ENCODE peak calls at places on chromosome 22, in four cellular contexts. One of them, this sample, is unnamed.

GRCh38 chr22:22207845-22208564 is 36.6 kb upstream of the VPREB1 start:
- DNase-seq in GM12878: peak
- DNase-seq in H1: peak
- DNase-seq in HepG2: peak
- DNase-seq in this sample: peak

GRCh38 chr22:46011627-46012181 is 34.7 kb upstream of the WNT7B start:
- DNase-seq in GM12878: no peak
- DNase-seq in H1: no peak
- DNase-seq in HepG2: no peak
- DNase-seq in this sample: peak

GRCh38 chr22:39230261-39231196 is 14.3 kb downstream of the PDGFB start:
- DNase-seq in GM12878: no peak
- DNase-seq in H1: peak
- DNase-seq in HepG2: peak
- DNase-seq in this sample: no peak

GRCh38 chr22:44522526-44523170 is 24.6 kb upstream of the RTL6 start:
- DNase-seq in GM12878: no peak
- DNase-seq in H1: peak
- DNase-seq in HepG2: no peak
- DNase-seq in this sample: no peak

GRCh38 chr22:36220457-36220921 is 18.8 kb downstream of the APOL2 start:
- DNase-seq in GM12878: no peak
- DNase-seq in H1: no peak
- DNase-seq in HepG2: no peak
- DNase-seq in this sample: no peak

GRCh38 chr22:43481528-43482309 is 69.9 kb downstream of the MPPED1 start:
- DNase-seq in GM12878: no peak
- DNase-seq in H1: no peak
- DNase-seq in HepG2: peak
- DNase-seq in this sample: no peak

GRCh38 chr22:23315341-23315917 is 135.1 kb downstream of the BCR start:
- DNase-seq in GM12878: no peak
- DNase-seq in H1: peak
- DNase-seq in HepG2: peak
- DNase-seq in this sample: peak

GRCh38 chr22:23773247-23774113 is 831 bp downstream of the MMP11 start:
- DNase-seq in GM12878: no peak
- DNase-seq in H1: no peak
- DNase-seq in HepG2: no peak
- DNase-seq in this sample: no peak

GRCh38 chr22:46052801-46053562 is 76.0 kb upstream of the WNT7B start:
- DNase-seq in GM12878: no peak
- DNase-seq in H1: no peak
- DNase-seq in HepG2: no peak
- DNase-seq in this sample: peak

GRCh38 chr22:49739138-49739537 is 88.5 kb downstream of the BRD1 start:
- DNase-seq in GM12878: no peak
- DNase-seq in H1: no peak
- DNase-seq in HepG2: no peak
- DNase-seq in this sample: no peak

GRCh38 chr22:46025225-46025972 is 48.4 kb upstream of the WNT7B start:
- DNase-seq in GM12878: no peak
- DNase-seq in H1: no peak
- DNase-seq in HepG2: no peak
- DNase-seq in this sample: no peak

GRCh38 chr22:24543679-24544243 is 11.2 kb downstream of the GUCD1 start:
- DNase-seq in GM12878: no peak
- DNase-seq in H1: no peak
- DNase-seq in HepG2: no peak
- DNase-seq in this sample: no peak

GRCh38 chr22:36253523-36254490 is 874 bp downstream of the APOL1 start:
- DNase-seq in GM12878: no peak
- DNase-seq in H1: no peak
- DNase-seq in HepG2: no peak
- DNase-seq in this sample: peak

GRCh38 chr22:23750744-23751440 is at the start of gene ZNF70:
- DNase-seq in GM12878: no peak
- DNase-seq in H1: peak
- DNase-seq in HepG2: peak
- DNase-seq in this sample: peak

GRCh38 chr22:45208993-45209838 is 31.5 kb downstream of the KIAA0930 start:
- DNase-seq in GM12878: no peak
- DNase-seq in H1: peak
- DNase-seq in HepG2: no peak
- DNase-seq in this sample: peak

GRCh38 chr22:19605508-19606331 is 81.5 kb upstream of the CLDN5 start:
- DNase-seq in GM12878: no peak
- DNase-seq in H1: no peak
- DNase-seq in HepG2: no peak
- DNase-seq in this sample: no peak

GRCh38 chr22:19606332-19607197 is 82.4 kb upstream of the CLDN5 start:
- DNase-seq in GM12878: no peak
- DNase-seq in H1: no peak
- DNase-seq in HepG2: no peak
- DNase-seq in this sample: no peak

GRCh38 chr22:19608114-19608494 is 83.9 kb upstream of the CLDN5 start:
- DNase-seq in GM12878: no peak
- DNase-seq in H1: no peak
- DNase-seq in HepG2: no peak
- DNase-seq in this sample: no peak

GRCh38 chr22:19604711-19605268 is 80.6 kb upstream of the CLDN5 start:
- DNase-seq in GM12878: no peak
- DNase-seq in H1: no peak
- DNase-seq in HepG2: peak
- DNase-seq in this sample: no peak

DNA sequence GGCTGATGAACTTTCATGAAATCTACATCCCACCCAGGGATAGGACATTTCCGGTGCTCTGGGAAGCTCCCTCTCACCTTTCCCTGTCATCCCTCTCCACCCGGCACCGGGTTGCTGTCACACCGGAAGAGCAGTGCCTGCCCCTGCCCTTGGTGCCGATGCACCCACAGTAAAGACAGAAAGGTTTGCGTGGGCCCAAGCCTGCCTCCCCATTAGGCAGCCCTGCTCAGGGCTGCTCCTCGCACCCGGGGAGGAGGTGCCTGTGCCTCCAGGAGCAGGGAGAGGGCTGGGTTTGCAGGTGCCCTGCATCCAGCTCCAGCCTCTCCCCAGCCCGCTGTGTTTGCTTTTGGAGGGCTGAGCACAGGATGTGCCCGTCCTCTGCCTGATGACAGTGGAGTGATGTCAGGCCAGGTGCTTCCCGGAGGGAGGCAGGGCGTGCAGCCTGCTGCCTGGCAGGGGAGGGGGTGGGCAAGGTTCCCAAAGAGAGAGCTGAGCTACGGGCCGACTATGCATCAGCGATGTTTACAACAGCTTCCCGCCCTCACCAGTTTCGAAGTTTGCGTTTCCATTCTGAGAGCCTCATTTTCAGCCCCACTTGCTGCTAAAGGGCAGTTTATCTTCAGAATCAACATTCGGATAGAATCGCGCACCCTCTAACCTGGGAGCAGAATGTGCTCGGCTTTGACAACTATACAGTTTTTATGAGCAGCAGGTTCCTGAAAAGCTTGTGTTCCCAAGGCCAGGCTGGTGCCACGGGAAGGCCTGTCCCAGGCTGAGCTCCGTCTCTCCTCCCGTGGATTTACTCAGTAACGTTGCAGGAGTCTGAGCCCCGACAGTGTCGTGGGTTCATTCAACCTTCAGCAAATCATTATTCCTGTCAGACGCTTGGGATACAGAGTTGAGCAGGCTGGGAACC is 83.2 kb upstream of the CLDN5 start:
- DNase-seq in GM12878: no peak
- DNase-seq in H1: peak
- DNase-seq in HepG2: no peak
- DNase-seq in this sample: no peak
- TF ChIP-seq TCF12 in GM12878: no peak
- TF ChIP-seq TCF12 in H1: no peak
- TF ChIP-seq TCF12 in HepG2: no peak
- TF ChIP-seq TCF12 in this sample: no peak

GRCh38 chr22:41180926-41181325 is 24.2 kb upstream of the L3MBTL2 start:
- DNase-seq in GM12878: no peak
- DNase-seq in H1: no peak
- DNase-seq in HepG2: no peak
- DNase-seq in this sample: no peak

GRCh38 chr22:41177040-41177625 is 28.0 kb upstream of the L3MBTL2 start:
- DNase-seq in GM12878: no peak
- DNase-seq in H1: no peak
- DNase-seq in HepG2: no peak
- DNase-seq in this sample: no peak

GRCh38 chr22:41177626-41178424 is 27.3 kb upstream of the L3MBTL2 start:
- DNase-seq in GM12878: no peak
- DNase-seq in H1: no peak
- DNase-seq in HepG2: no peak
- DNase-seq in this sample: no peak

GRCh38 chr22:41175546-41175945 is 29.6 kb upstream of the L3MBTL2 start:
- DNase-seq in GM12878: no peak
- DNase-seq in H1: no peak
- DNase-seq in HepG2: no peak
- DNase-seq in this sample: peak

GRCh38 chr22:41178425-41178975 is 26.6 kb upstream of the L3MBTL2 start:
- DNase-seq in GM12878: no peak
- DNase-seq in H1: peak
- DNase-seq in HepG2: no peak
- DNase-seq in this sample: no peak
- TF ChIP-seq POLR2AphosphoS5 in GM12878: no peak
- TF ChIP-seq POLR2AphosphoS5 in H1: peak
- TF ChIP-seq POLR2AphosphoS5 in HepG2: peak
- TF ChIP-seq POLR2AphosphoS5 in this sample: no peak

GRCh38 chr22:48053973-48054372 is 1291.5 kb downstream of the TBC1D22A start:
- DNase-seq in GM12878: no peak
- DNase-seq in H1: no peak
- DNase-seq in HepG2: no peak
- DNase-seq in this sample: no peak

GRCh38 chr22:48052621-48052890 is 1290.1 kb downstream of the TBC1D22A start:
- DNase-seq in GM12878: no peak
- DNase-seq in H1: no peak
- DNase-seq in HepG2: no peak
- DNase-seq in this sample: no peak

GRCh38 chr22:48050836-48051235 is 1288.4 kb downstream of the TBC1D22A start:
- DNase-seq in GM12878: no peak
- DNase-seq in H1: no peak
- DNase-seq in HepG2: no peak
- DNase-seq in this sample: no peak

GRCh38 chr22:48054596-48054995 is 1292.1 kb downstream of the TBC1D22A start:
- DNase-seq in GM12878: no peak
- DNase-seq in H1: no peak
- DNase-seq in HepG2: no peak
- DNase-seq in this sample: no peak

GRCh38 chr22:48051796-48052620 is 1289.6 kb downstream of the TBC1D22A start:
- DNase-seq in GM12878: no peak
- DNase-seq in H1: no peak
- DNase-seq in HepG2: no peak
- DNase-seq in this sample: no peak
- TF ChIP-seq TCF12 in GM12878: no peak
- TF ChIP-seq TCF12 in H1: no peak
- TF ChIP-seq TCF12 in HepG2: no peak
- TF ChIP-seq TCF12 in this sample: no peak

GRCh38 chr22:30575011-30575671 is 676 bp upstream of the GAL3ST1 start:
- DNase-seq in GM12878: no peak
- DNase-seq in H1: no peak
- DNase-seq in HepG2: no peak
- DNase-seq in this sample: peak
- TF ChIP-seq POLR2AphosphoS5 in GM12878: peak
- TF ChIP-seq POLR2AphosphoS5 in H1: no peak
- TF ChIP-seq POLR2AphosphoS5 in HepG2: no peak
- TF ChIP-seq POLR2AphosphoS5 in this sample: peak

DNA sequence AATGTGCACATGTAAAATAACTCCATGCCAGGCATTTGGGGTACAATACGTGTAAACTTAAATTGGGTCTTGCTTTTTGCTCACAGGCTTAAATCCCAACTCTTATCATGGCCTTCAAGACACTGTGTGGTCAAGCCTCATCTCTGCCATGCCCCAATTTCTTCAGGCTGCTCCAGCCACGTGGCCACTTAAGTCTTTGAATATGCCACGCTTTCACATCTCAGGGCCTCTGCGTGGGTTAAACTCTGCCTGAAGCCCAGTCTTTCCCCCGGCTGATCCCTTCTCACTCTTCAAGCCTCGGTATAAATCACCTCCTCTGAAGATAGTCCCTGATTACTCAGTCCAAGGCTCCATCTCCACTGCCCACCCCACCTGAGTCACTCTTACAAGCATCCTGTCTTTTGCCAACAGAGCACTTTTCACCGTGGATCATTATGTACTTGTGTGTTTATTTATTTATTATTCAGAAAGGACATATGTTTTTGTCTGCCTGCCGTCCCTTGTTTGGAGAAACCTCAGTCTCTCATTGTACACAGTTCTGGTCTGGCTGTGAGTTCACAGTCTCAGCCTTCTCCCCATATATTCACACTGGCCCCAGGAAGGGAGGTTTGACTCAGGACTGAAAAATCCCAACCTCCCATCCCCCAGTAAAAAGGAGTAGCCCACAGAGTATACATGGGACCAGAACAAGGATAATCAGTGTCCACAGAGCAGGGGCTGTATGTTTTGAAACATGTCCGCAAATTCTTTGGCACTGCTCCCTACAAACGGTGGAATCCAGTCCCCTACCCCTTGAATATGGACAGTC is 344.7 kb downstream of the MN1 start:
- DNase-seq in GM12878: no peak
- DNase-seq in H1: no peak
- DNase-seq in HepG2: no peak
- DNase-seq in this sample: no peak
- TF ChIP-seq TCF12 in GM12878: no peak
- TF ChIP-seq TCF12 in H1: no peak
- TF ChIP-seq TCF12 in HepG2: no peak
- TF ChIP-seq TCF12 in this sample: peak

DNA sequence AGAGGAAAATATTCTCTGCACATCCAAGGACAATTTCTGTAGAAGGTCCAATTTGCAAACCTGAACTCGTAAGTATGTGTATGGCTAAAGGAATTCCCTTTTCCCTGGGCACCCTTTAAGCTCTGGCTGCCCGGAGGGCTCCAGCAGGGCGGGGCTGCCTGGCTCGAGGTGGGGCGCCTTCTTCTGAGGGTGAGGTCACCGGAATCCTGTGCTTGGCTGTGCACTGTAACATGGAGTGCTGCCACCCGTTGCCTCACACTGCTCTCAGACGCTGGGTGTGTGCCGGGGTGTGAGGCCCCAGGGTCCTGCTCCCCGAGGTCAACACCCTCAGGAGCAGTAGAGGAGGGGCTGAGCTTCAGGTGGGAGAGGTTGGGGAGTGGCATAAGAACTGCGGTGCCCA is 61.5 kb downstream of the SYN3 start:
- DNase-seq in GM12878: no peak
- DNase-seq in H1: peak
- DNase-seq in HepG2: no peak
- DNase-seq in this sample: no peak
- TF ChIP-seq POLR2AphosphoS5 in GM12878: no peak
- TF ChIP-seq POLR2AphosphoS5 in H1: no peak
- TF ChIP-seq POLR2AphosphoS5 in HepG2: no peak
- TF ChIP-seq POLR2AphosphoS5 in this sample: no peak

GRCh38 chr22:20031732-20032406 is 11.0 kb downstream of the TANGO2 start:
- DNase-seq in GM12878: no peak
- DNase-seq in H1: no peak
- DNase-seq in HepG2: no peak
- DNase-seq in this sample: no peak
- TF ChIP-seq TCF12 in GM12878: no peak
- TF ChIP-seq TCF12 in H1: no peak
- TF ChIP-seq TCF12 in HepG2: no peak
- TF ChIP-seq TCF12 in this sample: no peak

This sample was measured in SK-N-SH.